ENCODE peak calls at places on chromosome 17, in four cellular contexts. V is CD8-positive, alpha-beta memory T cell; B is tibial nerve; K is spleen. O is an unnamed sample.

GRCh38 chr17:41741709-41742108 is 7.3 kb upstream of the HAP1 start:
- DNase-seq in B (no peak), K (no peak), V (no peak), O (no peak)

GRCh38 chr17:76155988-76156661 is 15.1 kb upstream of the FOXJ1 start:
- DNase-seq in V (no peak), K (no peak), B (no peak), O (no peak)

GRCh38 chr17:57876866-57877237 is 27.0 kb upstream of the MRPS23 start:
- DNase-seq in V (no peak), B (no peak), K (no peak), O (no peak)

GRCh38 chr17:9057310-9057709 is 36.0 kb downstream of the NTN1 start:
- DNase-seq in V (no peak), B (no peak), K (no peak), O (no peak)

GRCh38 chr17:39666601-39667261 is 1.5 kb upstream of the PNMT start:
- DNase-seq in K (peak; percentile 61), V (no peak), B (no peak), O (peak; percentile 53)

GRCh38 chr17:55320594-55321506 is 56.1 kb downstream of the HLF start:
- DNase-seq in K (no peak), B (no peak), V (no peak), O (peak; percentile 43)

GRCh38 chr17:45579529-45580495 is 89.3 kb upstream of the PLEKHM1 start:
- DNase-seq in K (no peak), B (no peak), V (no peak), O (no peak)

GRCh38 chr17:29570521-29570920 is 2.0 kb downstream of the TP53I13 start:
- DNase-seq in B (no peak), K (peak; percentile 46), V (no peak), O (no peak)

GRCh38 chr17:20259668-20260067 is 207.7 kb downstream of the LGALS9B start:
- DNase-seq in V (no peak), B (no peak), K (no peak), O (no peak)

GRCh38 chr17:20253323-20253722 is 214.0 kb downstream of the LGALS9B start:
- DNase-seq in V (no peak), B (no peak), K (no peak), O (no peak)

GRCh38 chr17:20262116-20262977 is 205.0 kb downstream of the LGALS9B start:
- DNase-seq in K (no peak), B (no peak), V (no peak), O (no peak)

GRCh38 chr17:20256144-20256543 is 211.2 kb downstream of the LGALS9B start:
- DNase-seq in K (no peak), B (no peak), V (no peak), O (no peak)

GRCh38 chr17:20257008-20257407 is 210.3 kb downstream of the LGALS9B start:
- DNase-seq in V (no peak), K (no peak), B (no peak), O (no peak)
- H3K36me3 ChIP-seq in V (no peaks in the 10 kb centered on the region), K (peaks cover 65% of the 10 kb centered on the region), B (no peaks in the 10 kb centered on the region), O (peaks cover 7% of the 10 kb centered on the region)

GRCh38 chr17:50469005-50469605 is 425 bp upstream of the CHAD start:
- DNase-seq in K (peak; percentile 66), V (no peak), B (no peak), O (no peak)
- H3K4me3 ChIP-seq in K (peak overlapping the region; percentile 18), V (no peak overlapping the region), B (no peak overlapping the region), O (peak overlapping the region; percentile 63)

GRCh38 chr17:79829004-79829403 is 10.2 kb downstream of the CBX4 start:
- DNase-seq in K (no peak), B (no peak), V (no peak), O (no peak)
- H3K4me1 ChIP-seq in K (peaks cover 67% of the 10 kb centered on the region), B (no peaks in the 10 kb centered on the region), V (peaks cover 16% of the 10 kb centered on the region), O (peaks cover 14% of the 10 kb centered on the region)

GRCh38 chr17:64502021-64502420 is 4.1 kb downstream of the DDX5 start:
- DNase-seq in V (no peak), K (no peak), B (no peak), O (no peak)
- H3K36me3 ChIP-seq in V (peaks cover 67% of the 10 kb centered on the region), K (peaks cover 74% of the 10 kb centered on the region), B (peaks cover 15% of the 10 kb centered on the region), O (peaks cover 56% of the 10 kb centered on the region)

O was measured in thoracic aorta.